ENCODE peak calls at places on chromosomes 7 and 10, in seven cellular contexts. A is cardiac fibroblast, C is kidney epithelial cell, L is GM23338, W is upper lobe of right lung, D is H1, X is AG10803. H is an unnamed sample.

GRCh38 chr7:26618898-26619297 is 245.5 kb downstream of the SKAP2 start:
- DNase-seq in W (no peak), X (no peak), D (no peak), A (no peak), L (no peak), C (no peak), H (no peak)

GRCh38 chr7:26284995-26285632 is 6.5 kb upstream of the SNX10 start:
- DNase-seq in A (no peak), D (no peak), L (peak; percentile 36), W (no peak), C (no peak), X (no peak), H (no peak)

GRCh38 chr10:116076616-116077015 is 196.4 kb downstream of the GFRA1 start:
- DNase-seq in A (no peak), C (no peak), D (no peak), W (no peak), L (no peak), X (peak; percentile 1), H (no peak)

GRCh38 chr10:114526112-114526496 is 121.8 kb upstream of the AFAP1L2 start:
- DNase-seq in D (no peak), W (no peak), A (no peak), L (no peak), X (no peak), C (no peak), H (no peak)

GRCh38 chr10:13272164-13272571 is 27.7 kb downstream of the PHYH start:
- DNase-seq in C (no peak), W (no peak), X (peak; percentile 53), L (peak; percentile 48), A (peak; percentile 22), D (no peak), H (no peak)

GRCh38 chr10:102776779-102777417 is 33.1 kb downstream of the WBP1L start:
- DNase-seq in L (peak; percentile 83), A (peak; percentile 99), C (peak; percentile 98), D (peak; percentile 43), X (peak; percentile 98), W (peak; percentile 81), H (no peak)

GRCh38 chr10:4596951-4597350 is 229.1 kb upstream of the AKR1E2 start:
- DNase-seq in C (no peak), W (no peak), D (no peak), L (no peak), X (peak; percentile 57), A (peak; percentile 30), H (no peak)

GRCh38 chr7:3437467-3437866 is 136.4 kb downstream of the SDK1 start:
- DNase-seq in W (no peak), X (no peak), A (peak; percentile 15), D (no peak), L (no peak), C (no peak), H (no peak)

GRCh38 chr7:156578578-156578940 is 62.0 kb upstream of the RNF32 start:
- DNase-seq in A (no peak), C (no peak), L (peak; percentile 56), W (no peak), D (no peak), X (no peak), H (no peak)
- TF ChIP-seq CTCF in A (no peak), C (no peak), L (peak; percentile 32), W (no peak), D (peak; percentile 51), X (no peak), H (no peak)

GRCh38 chr7:131827421-131827820 is 271.0 kb upstream of the PODXL start:
- DNase-seq in L (no peak), C (no peak), X (no peak), A (no peak), D (no peak), W (no peak), H (no peak)

GRCh38 chr7:131826960-131827359 is 270.5 kb upstream of the PODXL start:
- DNase-seq in C (no peak), L (peak; percentile 59), D (no peak), A (no peak), W (no peak), X (peak; percentile 3), H (no peak)

GRCh38 chr7:131835141-131835540 is 278.7 kb upstream of the PODXL start:
- DNase-seq in L (no peak), W (no peak), X (no peak), A (no peak), C (no peak), D (no peak), H (no peak)

GRCh38 chr7:131830681-131831080 is 274.3 kb upstream of the PODXL start:
- DNase-seq in C (no peak), L (no peak), A (no peak), X (no peak), W (no peak), D (no peak), H (no peak)

GRCh38 chr7:131829911-131830310 is 273.5 kb upstream of the PODXL start:
- DNase-seq in C (no peak), X (no peak), A (no peak), W (no peak), L (peak; percentile 85), D (peak; percentile 38), H (no peak)
- TF ChIP-seq CTCF in C (no peak), X (no peak), A (no peak), W (no peak), L (peak; percentile 44), D (peak; percentile 13), H (peak; percentile 12)

DNA sequence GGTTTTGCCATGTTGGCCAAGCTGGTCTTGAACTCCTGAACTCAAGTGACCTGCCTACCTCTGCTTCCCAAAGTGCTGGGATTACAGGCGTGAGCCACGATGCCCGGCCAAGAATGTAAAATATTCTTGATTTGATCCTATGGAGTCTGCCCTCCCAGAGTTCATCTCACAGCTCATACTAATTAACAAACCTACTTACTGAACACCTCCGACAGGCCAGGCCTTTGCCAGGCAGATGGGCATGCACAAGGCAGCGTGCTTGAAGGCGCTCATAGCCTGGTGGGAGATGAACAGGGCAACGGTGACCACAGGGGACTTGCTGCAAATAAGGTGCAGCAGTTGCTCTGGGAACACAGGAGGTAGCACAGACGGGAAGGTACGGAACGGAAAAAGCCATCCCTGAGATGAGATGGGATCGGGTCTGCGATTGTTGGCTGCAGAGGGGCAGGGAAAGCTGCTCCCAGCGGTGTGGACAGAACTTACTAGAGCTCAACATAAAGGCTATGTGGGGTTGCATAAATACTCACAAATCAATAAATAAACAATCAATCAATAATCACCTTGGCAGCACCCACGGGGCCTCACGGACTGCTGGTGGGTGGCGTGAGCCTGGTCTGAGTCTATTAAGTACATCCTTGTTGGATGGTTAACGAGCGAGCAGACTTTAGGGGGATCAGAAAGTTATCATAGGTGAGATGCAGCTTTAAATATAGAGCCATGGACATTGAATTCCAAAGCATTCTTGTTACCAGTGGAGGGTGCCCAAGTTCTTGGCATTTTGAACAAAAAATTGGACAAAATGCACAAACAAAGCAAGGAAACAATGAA is 4.7 kb downstream of the ACBD7 start:
- DNase-seq in D (no peak), C (no peak), X (no peak), W (no peak), A (no peak), L (no peak), H (no peak)
- TF ChIP-seq CTCF in D (no peak), C (no peak), X (peak; percentile 31), W (no peak), A (no peak), L (no peak), H (no peak)

GRCh38 chr7:8365499-8366110 is 67.8 kb upstream of the NXPH1 start:
- DNase-seq in D (no peak), X (no peak), W (no peak), A (peak; percentile 1), L (peak; percentile 72), C (no peak), H (no peak)
- TF ChIP-seq CTCF in D (peak; percentile 70), X (no peak), W (no peak), A (no peak), L (peak; percentile 93), C (peak; percentile 44), H (peak; percentile 59)

DNA sequence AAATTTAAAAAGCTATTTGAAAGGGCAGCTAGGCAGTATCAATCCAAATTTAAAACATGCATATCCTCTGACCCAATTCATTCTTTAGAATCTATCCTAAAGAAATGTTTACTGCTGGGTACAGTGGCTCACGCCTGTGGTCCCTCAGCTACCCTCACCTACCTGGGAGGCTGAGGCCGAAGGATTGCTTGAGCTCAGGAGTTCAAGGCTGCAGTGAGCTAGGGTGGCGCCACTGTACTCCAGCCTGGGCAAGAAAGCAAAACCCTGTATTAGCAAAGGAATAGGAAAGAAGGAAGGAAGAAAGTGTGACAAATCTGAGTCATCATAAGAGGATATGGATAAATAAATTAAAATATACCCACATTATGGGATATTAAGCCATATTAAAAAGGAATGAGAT is 36.3 kb downstream of the C7orf33 start:
- DNase-seq in D (no peak), A (no peak), L (no peak), C (no peak), W (no peak), X (no peak), H (no peak)
- TF ChIP-seq CTCF in D (no peak), A (no peak), L (peak; percentile 36), C (no peak), W (no peak), X (no peak), H (peak; percentile 29)

GRCh38 chr10:110340122-110340521 is 35.4 kb upstream of the SMNDC1 start:
- DNase-seq in X (no peak), L (no peak), W (no peak), D (no peak), C (no peak), A (no peak), H (no peak)
- TF ChIP-seq CTCF in X (no peak), L (no peak), W (no peak), D (no peak), C (no peak), A (no peak), H (no peak)

GRCh38 chr7:149867762-149868637 is 5.8 kb upstream of the ATP6V0E2 start:
- DNase-seq in A (no peak), C (no peak), W (no peak), D (no peak), L (no peak), X (no peak), H (no peak)

GRCh38 chr7:149866139-149866785 is 7.5 kb upstream of the ATP6V0E2 start:
- DNase-seq in W (no peak), C (no peak), X (no peak), D (no peak), L (no peak), A (no peak), H (no peak)

GRCh38 chr7:149865437-149865836 is 8.3 kb upstream of the ATP6V0E2 start:
- DNase-seq in A (peak; percentile 11), L (no peak), W (no peak), D (no peak), X (no peak), C (no peak), H (no peak)

GRCh38 chr7:149868638-149869290 is 5.0 kb upstream of the ATP6V0E2 start:
- DNase-seq in A (no peak), X (no peak), C (no peak), W (no peak), D (no peak), L (no peak), H (no peak)

GRCh38 chr7:149866817-149867447 is 6.8 kb upstream of the ATP6V0E2 start:
- DNase-seq in D (no peak), A (peak; percentile 74), C (no peak), L (no peak), X (peak; percentile 22), W (no peak), H (no peak)
- TF ChIP-seq CTCF in D (no peak), A (no peak), C (no peak), L (no peak), X (no peak), W (no peak), H (no peak)